ENCODE peak calls at places on chromosomes 5 and 9, in four cellular contexts. One of them, this sample, is unnamed.

GRCh38 chr5:21212026-21212425 is 1224.0 kb upstream of the CDH18 start:
- DNase-seq in neural progenitor cell: no peak
- DNase-seq in tibial artery: no peak
- DNase-seq in nephron progenitor cell: no peak
- DNase-seq in this sample: no peak

GRCh38 chr5:54470677-54471076 is 15.2 kb downstream of the HSPB3 start:
- DNase-seq in neural progenitor cell: no peak
- DNase-seq in tibial artery: no peak
- DNase-seq in nephron progenitor cell: no peak
- DNase-seq in this sample: no peak

GRCh38 chr9:120099064-120099463 is 480.9 kb downstream of the CDK5RAP2 start:
- DNase-seq in neural progenitor cell: no peak
- DNase-seq in tibial artery: no peak
- DNase-seq in nephron progenitor cell: no peak
- DNase-seq in this sample: no peak

GRCh38 chr5:169933624-169934023 is 46.7 kb downstream of the INSYN2B start:
- DNase-seq in neural progenitor cell: no peak
- DNase-seq in tibial artery: no peak
- DNase-seq in nephron progenitor cell: no peak
- DNase-seq in this sample: no peak

GRCh38 chr9:37921546-37922300 is 17.8 kb upstream of the SLC25A51 start:
- DNase-seq in neural progenitor cell: no peak
- DNase-seq in tibial artery: peak
- DNase-seq in nephron progenitor cell: no peak
- DNase-seq in this sample: no peak

GRCh38 chr5:110255194-110255593 is 471.3 kb downstream of the TMEM232 start:
- DNase-seq in neural progenitor cell: peak
- DNase-seq in tibial artery: no peak
- DNase-seq in nephron progenitor cell: no peak
- DNase-seq in this sample: no peak

GRCh38 chr5:159041754-159042153 is 58.0 kb downstream of the EBF1 start:
- DNase-seq in neural progenitor cell: no peak
- DNase-seq in tibial artery: no peak
- DNase-seq in nephron progenitor cell: no peak
- DNase-seq in this sample: no peak

GRCh38 chr5:141529873-141530272 is 41.0 kb downstream of the PCDHGC5 start:
- DNase-seq in neural progenitor cell: no peak
- DNase-seq in tibial artery: no peak
- DNase-seq in nephron progenitor cell: no peak
- DNase-seq in this sample: no peak

GRCh38 chr9:16247188-16247875 is 623.1 kb downstream of the BNC2 start:
- DNase-seq in neural progenitor cell: no peak
- DNase-seq in tibial artery: peak
- DNase-seq in nephron progenitor cell: no peak
- DNase-seq in this sample: no peak

GRCh38 chr9:126440938-126441337 is 114.3 kb downstream of the MVB12B start:
- DNase-seq in neural progenitor cell: peak
- DNase-seq in tibial artery: no peak
- DNase-seq in nephron progenitor cell: no peak
- DNase-seq in this sample: no peak

This sample was measured in neural crest cell.